ENCODE peak calls at places on chromosomes 5 and 9, in eight cellular contexts. O, H, V, K, S, E, Y and I are unnamed samples.

GRCh38 chr5:149417714-149418368 is 38.7 kb upstream of the IL17B start:
- DNase-seq in V (no peak), K (no peak), H (no peak), O (no peak), E (no peak), Y (no peak), S (no peak), I (no peak)

GRCh38 chr9:908806-909205 is 67.3 kb downstream of the DMRT1 start:
- DNase-seq in O (no peak), S (no peak), H (no peak), V (no peak), Y (peak; percentile 65), E (no peak), K (no peak), I (no peak)

GRCh38 chr5:60633336-60633735 is 66.6 kb downstream of the DEPDC1B start:
- DNase-seq in Y (no peak), S (no peak), K (peak; percentile 89), V (no peak), E (peak; percentile 84), H (no peak), O (no peak), I (peak; percentile 93)

GRCh38 chr9:87867391-87867790 is 15.3 kb upstream of the SPATA31E1 start:
- DNase-seq in E (peak; percentile 40), S (no peak), H (no peak), Y (no peak), V (no peak), K (no peak), O (no peak), I (no peak)

GRCh38 chr9:306907-307306 is 92.2 kb downstream of the DOCK8 start:
- DNase-seq in H (peak; percentile 35), V (no peak), O (no peak), Y (peak; percentile 73), E (no peak), K (no peak), S (no peak), I (no peak)

GRCh38 chr5:174794941-174795672 is 70.7 kb downstream of the MSX2 start:
- DNase-seq in S (no peak), E (peak; percentile 24), H (peak; percentile 6), O (no peak), Y (peak; percentile 70), K (peak; percentile 7), V (no peak), I (no peak)

GRCh38 chr9:26392639-26393038 is 500.0 kb downstream of the CAAP1 start:
- DNase-seq in V (no peak), E (no peak), K (no peak), Y (no peak), O (no peak), S (no peak), H (no peak), I (no peak)

GRCh38 chr5:79517601-79518000 is 3.7 kb upstream of the HOMER1 start:
- DNase-seq in K (no peak), O (no peak), E (no peak), H (no peak), S (no peak), V (no peak), Y (no peak), I (no peak)

GRCh38 chr9:70049236-70049635 is 5.6 kb downstream of the MAMDC2 start:
- DNase-seq in K (peak; percentile 78), E (peak; percentile 83), H (no peak), V (peak; percentile 27), S (no peak), Y (no peak), O (no peak), I (peak; percentile 76)

GRCh38 chr5:124662261-124662781 is 84.1 kb downstream of the ZNF608 start:
- DNase-seq in O (no peak), Y (peak; percentile 45), S (peak; percentile 28), V (no peak), H (no peak), E (no peak), K (no peak), I (no peak)

GRCh38 chr5:10679336-10679988 is 81.6 kb downstream of the DAP start:
- DNase-seq in S (no peak), H (no peak), K (no peak), V (no peak), O (no peak), E (no peak), Y (no peak), I (no peak)

GRCh38 chr9:124322618-124323432 is 65.1 kb downstream of the NEK6 start:
- DNase-seq in O (no peak), V (no peak), Y (no peak), E (peak; percentile 16), H (no peak), K (no peak), S (no peak), I (no peak)

GRCh38 chr9:35718726-35719511 is 13.1 kb downstream of the TLN1 start:
- DNase-seq in O (no peak), E (peak; percentile 32), V (no peak), K (no peak), Y (no peak), S (no peak), H (no peak), I (peak; percentile 49)

GRCh38 chr9:126872516-126872915 is 12.1 kb downstream of the ZBTB34 start:
- DNase-seq in H (no peak), K (no peak), O (no peak), V (no peak), E (no peak), S (no peak), Y (no peak), I (no peak)

GRCh38 chr5:138148811-138149210 is 9.6 kb upstream of the NME5 start:
- DNase-seq in Y (no peak), H (no peak), K (peak; percentile 69), O (no peak), E (peak; percentile 88), V (no peak), S (no peak), I (peak; percentile 90)

GRCh38 chr5:16826379-16827125 is 109.5 kb downstream of the MYO10 start:
- DNase-seq in V (no peak), K (no peak), O (no peak), H (no peak), Y (no peak), E (no peak), S (no peak), I (peak; percentile 53)

GRCh38 chr5:173497685-173498084 is 118.8 kb downstream of the BOD1 start:
- DNase-seq in H (no peak), O (no peak), K (no peak), V (no peak), S (no peak), E (no peak), Y (no peak), I (no peak)

GRCh38 chr5:51302358-51302757 is 80.9 kb upstream of the ISL1 start:
- DNase-seq in O (no peak), Y (no peak), E (no peak), H (no peak), S (no peak), V (no peak), K (no peak), I (no peak)

GRCh38 chr5:147822686-147823491 is 8.6 kb downstream of the SPINK1 start:
- DNase-seq in Y (peak; percentile 88), O (no peak), V (peak; percentile 69), K (peak; percentile 74), E (peak; percentile 70), H (peak; percentile 72), S (peak; percentile 77), I (peak; percentile 70)

GRCh38 chr5:32538031-32538547 is 47.3 kb upstream of the SUB1 start:
- DNase-seq in V (peak; percentile 41), Y (no peak), E (no peak), H (peak; percentile 74), K (no peak), S (no peak), O (no peak), I (no peak)

GRCh38 chr9:116641292-116642059 is 45.6 kb upstream of the TRIM32 start:
- DNase-seq in O (no peak), E (no peak), Y (no peak), S (no peak), V (no peak), K (peak; percentile 34), H (no peak), I (no peak)